ENCODE peak calls at places on chromosomes 12 and 14, in seven cellular contexts. J is foreskin fibroblast, X is OCI-LY7, Z is right atrium auricular region, D is right lobe of liver, T is sigmoid colon, B is Caco-2. F is an unnamed sample.

GRCh38 chr12:106369624-106370346 is 12.2 kb downstream of the POLR3B start:
- DNase-seq in J (peak), X (no peak), Z (no peak), D (no peak), T (no peak), B (no peak), F (no peak)

GRCh38 chr12:78210894-78211302 is 380.2 kb downstream of the NAV3 start:
- DNase-seq in J (peak), X (no peak), Z (no peak), D (no peak), T (no peak), B (no peak), F (no peak)

GRCh38 chr14:20652996-20653975 is 11.8 kb upstream of the OR6S1 start:
- DNase-seq in J (peak), X (no peak), Z (peak), D (no peak), T (no peak), B (no peak), F (peak)

GRCh38 chr14:94936411-94936892 is 166.5 kb upstream of the GSC start:
- DNase-seq in J (peak), X (no peak), Z (peak), D (no peak), T (peak), B (no peak), F (no peak)

GRCh38 chr14:94476018-94476417 is at the start of gene SERPINA9:
- DNase-seq in J (no peak), X (no peak), Z (no peak), D (no peak), T (no peak), B (no peak), F (no peak)

GRCh38 chr12:50026691-50027090 is 1.4 kb upstream of the RACGAP1 start:
- DNase-seq in J (no peak), X (no peak), Z (no peak), D (no peak), T (no peak), B (no peak), F (no peak)

GRCh38 chr14:92154283-92154942 is 32.6 kb downstream of the CPSF2 start:
- DNase-seq in J (no peak), X (no peak), Z (no peak), D (no peak), T (no peak), B (no peak), F (no peak)

GRCh38 chr14:96634896-96635295 is 132.7 kb downstream of the PAPOLA start:
- DNase-seq in J (no peak), X (no peak), Z (peak), D (no peak), T (no peak), B (no peak), F (no peak)

GRCh38 chr12:3751151-3752095 is 1.5 kb downstream of the CRACR2A start:
- DNase-seq in J (no peak), X (no peak), Z (no peak), D (no peak), T (no peak), B (no peak), F (peak)

GRCh38 chr14:100313464-100314230 is 7.4 kb upstream of the SLC25A29 start:
- DNase-seq in J (no peak), X (no peak), Z (no peak), D (no peak), T (no peak), B (no peak), F (no peak)

GRCh38 chr14:23164250-23164649 is 19.2 kb downstream of the SLC7A8 start:
- DNase-seq in J (no peak), X (no peak), Z (no peak), D (no peak), T (no peak), B (no peak), F (no peak)

GRCh38 chr12:19608039-19608438 is 168.7 kb downstream of the AEBP2 start:
- DNase-seq in J (no peak), X (no peak), Z (no peak), D (no peak), T (no peak), B (no peak), F (no peak)

GRCh38 chr12:5163661-5164060 is 120.0 kb downstream of the KCNA5 start:
- DNase-seq in J (no peak), X (no peak), Z (no peak), D (no peak), T (no peak), B (no peak), F (no peak)

GRCh38 chr14:66405158-66405557 is 81.0 kb upstream of the CCDC196 start:
- DNase-seq in J (no peak), X (no peak), Z (no peak), D (no peak), T (no peak), B (no peak), F (no peak)

GRCh38 chr12:78419513-78419912 is 445.1 kb upstream of the SYT1 start:
- DNase-seq in J (no peak), X (no peak), Z (no peak), D (no peak), T (no peak), B (no peak), F (no peak)

GRCh38 chr14:77208266-77208978 is 26.8 kb downstream of the TMEM63C start:
- DNase-seq in J (peak), X (peak), Z (no peak), D (peak), T (no peak), B (peak), F (peak)

GRCh38 chr12:124917841-124918621 is 3.6 kb upstream of the UBC start:
- DNase-seq in J (no peak), X (no peak), Z (no peak), D (no peak), T (peak), B (no peak), F (no peak)

GRCh38 chr14:92692822-92693226 is 55.6 kb downstream of the LGMN start:
- DNase-seq in J (no peak), X (no peak), Z (no peak), D (peak), T (peak), B (no peak), F (peak)

GRCh38 chr14:68638056-68638816 is 154.6 kb downstream of the ZFP36L1 start:
- DNase-seq in J (no peak), X (no peak), Z (peak), D (no peak), T (no peak), B (peak), F (no peak)

GRCh38 chr12:58487280-58488141 is 432.8 kb downstream of the LRIG3 start:
- DNase-seq in J (peak), X (no peak), Z (no peak), D (no peak), T (no peak), B (peak), F (no peak)

GRCh38 chr14:103931422-103931821 is 3.2 kb downstream of the TDRD9 start:
- DNase-seq in J (no peak), X (no peak), Z (no peak), D (no peak), T (no peak), B (no peak), F (no peak)

GRCh38 chr12:93109794-93110203 is 180.7 kb upstream of the EEA1 start:
- DNase-seq in J (no peak), X (no peak), Z (no peak), D (no peak), T (no peak), B (no peak), F (peak)

GRCh38 chr12:10372534-10372931 is 17.3 kb downstream of the KLRK1 start:
- DNase-seq in J (no peak), X (no peak), Z (no peak), D (no peak), T (no peak), B (peak), F (peak)

GRCh38 chr14:76089151-76089550 is 62.6 kb upstream of the GPATCH2L start:
- DNase-seq in J (no peak), X (no peak), Z (no peak), D (no peak), T (no peak), B (no peak), F (no peak)

GRCh38 chr12:45909041-45909713 is 81.2 kb downstream of the SCAF11 start:
- DNase-seq in J (no peak), X (no peak), Z (no peak), D (no peak), T (no peak), B (no peak), F (no peak)

GRCh38 chr12:6773662-6774351 is 1.5 kb downstream of the LAG3 start:
- DNase-seq in J (no peak), X (no peak), Z (no peak), D (no peak), T (no peak), B (no peak), F (peak)

GRCh38 chr14:31382221-31382620 is 38.1 kb downstream of the HEATR5A start:
- DNase-seq in J (no peak), X (no peak), Z (no peak), D (no peak), T (no peak), B (no peak), F (no peak)
- TF ChIP-seq CTCF in J (no peak), X (no peak), Z (no peak), D (no peak), T (no peak), B (no peak), F (no peak)

DNA sequence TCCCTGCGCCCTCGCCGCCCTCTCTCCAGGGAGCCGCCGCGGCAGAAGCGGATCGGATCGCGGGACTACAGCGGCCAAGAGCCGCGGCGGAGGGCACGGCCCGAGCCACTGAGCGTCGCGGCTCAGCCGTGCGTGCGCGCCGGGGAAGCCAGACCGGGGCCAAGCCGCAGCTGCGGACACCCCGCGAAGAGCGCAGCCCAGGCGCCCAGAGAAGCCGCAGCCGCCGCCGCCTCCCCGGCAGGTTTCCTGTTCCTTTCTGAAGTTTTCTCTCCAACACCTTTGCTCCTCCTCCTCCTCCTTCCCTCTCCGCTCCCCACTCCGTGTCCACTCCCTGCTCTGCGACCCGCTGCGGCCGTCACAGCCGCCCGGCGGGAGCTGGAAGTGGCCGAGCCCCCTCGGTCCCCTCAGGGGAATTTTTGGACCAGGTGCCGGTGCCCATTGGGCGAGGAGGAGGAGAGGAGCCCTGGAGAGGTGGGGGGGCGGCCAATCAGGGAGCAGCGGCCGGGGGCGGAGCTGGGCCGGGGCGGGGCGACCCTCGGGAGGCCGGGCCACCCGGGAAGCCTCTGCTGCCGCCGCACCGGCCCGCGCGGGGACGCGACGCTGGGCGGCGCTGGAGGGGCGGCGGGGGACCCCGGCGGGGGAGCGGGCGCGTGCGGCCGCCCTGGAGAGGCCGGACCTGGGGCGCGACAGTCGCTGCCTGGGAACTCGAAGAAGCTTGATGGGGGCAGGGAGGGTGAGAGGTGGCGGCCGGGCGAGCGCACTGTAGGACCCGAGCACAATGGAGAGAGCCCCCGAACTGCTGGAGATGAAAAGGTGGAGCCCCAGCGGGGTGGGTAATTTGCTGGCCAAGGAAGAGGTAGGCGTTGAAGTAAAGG is at the start of gene ITPR2:
- DNase-seq in J (peak), X (peak), Z (peak), D (peak), T (peak), B (peak), F (peak)
- TF ChIP-seq CTCF in J (no peak), X (peak), Z (peak), D (peak), T (no peak), B (peak), F (peak)

DNA sequence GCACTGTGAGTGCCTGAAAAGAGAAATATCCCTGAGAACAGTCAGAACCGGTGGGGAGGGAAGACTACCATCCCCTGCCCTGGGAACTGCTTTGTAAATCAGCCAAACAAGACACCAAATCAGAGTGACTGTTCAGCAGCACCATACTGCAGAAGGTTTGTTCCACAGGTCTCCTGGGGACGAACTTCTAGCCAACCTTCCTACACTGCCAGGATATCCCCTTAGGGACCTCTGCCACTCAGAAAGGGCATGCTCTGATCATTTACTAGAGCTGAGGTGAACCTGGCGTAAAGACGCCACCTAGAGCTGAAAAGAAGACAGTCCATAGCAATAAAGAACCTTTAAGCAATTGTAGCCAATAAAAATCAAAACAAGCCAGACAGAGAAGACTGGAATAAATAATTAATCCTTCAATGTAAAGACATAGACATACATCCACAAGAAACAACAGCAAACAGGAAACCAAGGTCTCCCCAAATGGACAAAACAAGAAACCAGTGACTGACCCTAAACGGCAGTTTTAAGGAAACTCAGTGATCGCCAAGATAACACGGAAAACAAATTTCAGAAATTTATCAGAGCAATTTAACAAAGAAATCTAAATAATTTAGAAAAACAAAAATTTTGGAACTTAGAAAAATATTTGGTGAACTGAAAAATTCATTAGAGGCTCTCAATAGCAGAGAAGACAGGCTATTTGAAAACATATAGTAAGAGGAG is 228.1 kb upstream of the AMIGO2 start:
- DNase-seq in J (peak), X (peak), Z (no peak), D (no peak), T (no peak), B (peak), F (peak)
- TF ChIP-seq CTCF in J (peak), X (peak), Z (peak), D (peak), T (peak), B (peak), F (peak)

GRCh38 chr12:22624573-22624907 is 431 bp upstream of the ETNK1 start:
- DNase-seq in J (no peak), X (no peak), Z (peak), D (no peak), T (no peak), B (no peak), F (peak)

GRCh38 chr12:22626429-22626828 is 1.5 kb downstream of the ETNK1 start:
- DNase-seq in J (peak), X (peak), Z (no peak), D (no peak), T (no peak), B (no peak), F (peak)

GRCh38 chr12:22625671-22626251 is 790 bp downstream of the ETNK1 start:
- DNase-seq in J (peak), X (peak), Z (no peak), D (peak), T (peak), B (peak), F (peak)

GRCh38 chr12:22627351-22627750 is 2.4 kb downstream of the ETNK1 start:
- DNase-seq in J (no peak), X (peak), Z (no peak), D (no peak), T (no peak), B (no peak), F (no peak)

DNA sequence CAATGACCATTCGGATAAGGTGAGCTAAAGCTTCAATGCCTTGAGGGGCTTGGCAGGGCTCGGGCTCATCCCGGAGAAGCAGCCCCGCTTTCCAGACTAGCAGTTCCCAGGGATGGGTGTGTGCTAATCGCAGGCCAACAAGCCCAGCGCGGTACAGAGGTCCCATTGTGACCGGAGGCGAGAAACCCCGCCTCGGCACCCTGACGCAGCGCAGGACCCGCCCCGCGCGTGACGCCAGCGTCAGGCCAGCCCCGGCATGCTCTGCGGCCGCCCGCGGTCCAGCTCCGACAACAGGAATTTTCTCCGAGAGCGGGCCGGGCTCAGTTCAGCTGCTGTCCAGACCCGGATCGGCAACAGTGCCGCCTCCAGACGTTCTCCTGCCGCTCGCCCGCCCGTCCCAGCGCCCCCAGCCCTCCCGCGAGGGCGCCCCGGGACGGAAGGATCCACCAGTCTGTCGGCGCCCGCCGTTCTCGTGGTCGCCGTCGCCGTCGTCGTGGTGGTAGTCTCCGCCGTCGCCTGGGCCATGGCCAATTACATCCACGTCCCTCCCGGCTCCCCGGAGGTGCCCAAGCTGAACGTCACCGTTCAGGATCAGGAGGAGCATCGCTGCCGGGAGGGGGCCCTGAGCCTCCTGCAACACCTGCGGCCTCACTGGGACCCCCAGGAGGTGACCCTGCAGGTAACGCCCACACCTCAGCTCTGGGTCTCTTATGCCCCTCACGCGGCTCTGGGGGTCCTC is at the start of gene ETNK1:
- DNase-seq in J (peak), X (peak), Z (peak), D (peak), T (peak), B (peak), F (peak)
- TF ChIP-seq CTCF in J (no peak), X (no peak), Z (no peak), D (no peak), T (no peak), B (no peak), F (no peak)

GRCh38 chr14:60163741-60164140 is 1.5 kb downstream of the DHRS7 start:
- DNase-seq in J (no peak), X (no peak), Z (no peak), D (no peak), T (no peak), B (no peak), F (no peak)

GRCh38 chr14:60165547-60165876 is 314 bp upstream of the DHRS7 start:
- DNase-seq in J (no peak), X (peak), Z (no peak), D (no peak), T (no peak), B (no peak), F (no peak)

GRCh38 chr14:60166144-60166543 is 946 bp upstream of the DHRS7 start:
- DNase-seq in J (no peak), X (peak), Z (no peak), D (no peak), T (no peak), B (no peak), F (peak)

GRCh38 chr14:60164404-60164716 is 838 bp downstream of the DHRS7 start:
- DNase-seq in J (no peak), X (no peak), Z (no peak), D (no peak), T (no peak), B (no peak), F (no peak)

DNA sequence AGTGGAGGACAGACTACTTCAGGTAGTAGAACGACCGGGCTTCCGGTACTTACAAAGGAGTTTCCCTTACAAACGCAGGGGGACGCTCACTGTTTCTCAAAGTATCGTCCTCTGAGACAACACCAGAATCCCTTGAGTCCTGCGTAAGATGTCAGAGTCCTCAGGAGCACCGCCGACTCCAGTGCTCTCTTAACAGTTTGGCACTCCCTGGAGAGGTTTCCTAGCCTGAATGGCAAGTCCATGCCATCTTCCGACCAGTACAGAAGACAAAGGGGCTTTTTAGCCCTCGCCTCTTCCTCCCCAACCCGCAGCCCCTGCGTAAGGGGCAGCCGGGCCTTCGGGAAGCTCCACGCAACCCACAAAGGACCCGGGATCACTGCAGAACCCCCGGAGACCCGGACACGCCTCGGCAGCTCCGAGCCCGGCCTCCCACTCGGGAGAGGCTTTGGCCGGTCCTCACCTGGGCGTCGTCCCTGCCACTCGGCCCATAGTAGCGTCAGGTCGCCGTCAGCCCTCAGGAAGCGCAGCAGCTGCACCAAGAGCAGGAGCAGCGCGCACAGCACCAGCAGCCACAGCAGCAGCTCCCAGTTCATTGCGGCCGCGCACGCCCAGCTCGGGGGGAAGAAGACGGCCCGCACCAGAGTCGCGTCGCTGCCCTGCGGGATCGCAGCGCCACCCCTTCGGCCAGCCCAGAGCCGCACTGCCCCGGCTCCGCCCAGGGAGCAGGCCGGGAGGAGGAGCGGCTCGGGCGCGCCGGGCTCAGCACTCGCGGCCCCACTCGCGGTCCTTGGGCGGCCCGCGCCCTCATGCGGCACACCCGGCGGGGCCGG is at the start of gene DHRS7:
- DNase-seq in J (peak), X (peak), Z (peak), D (peak), T (peak), B (peak), F (peak)
- TF ChIP-seq CTCF in J (peak), X (peak), Z (peak), D (peak), T (no peak), B (peak), F (no peak)